ENCODE peak calls at places on chromosomes 4 and X, in five cellular contexts. F is mammary epithelial cell, N is H7, X is bronchial epithelial cell, G is GM23248. E is an unnamed sample. For H3K36me3, the result is how much of the 10 kb centered on the place peaks cover.

GRCh38 chr4:139950568-139950967 is 203.4 kb downstream of the MAML3 start:
- DNase-seq in X (no peak), G (peak), F (peak), N (no peak), E (no peak)

GRCh38 chr4:26131711-26132110 is 189.1 kb upstream of the RBPJ start:
- DNase-seq in G (no peak), N (no peak), X (no peak), F (no peak), E (no peak)

GRCh38 chr4:184041156-184041555 is 136.0 kb downstream of the STOX2 start:
- DNase-seq in F (no peak), N (no peak), X (no peak), G (no peak), E (no peak)

GRCh38 chrX:122422547-122422946 is 761.5 kb upstream of the GRIA3 start:
- DNase-seq in X (no peak), F (no peak), N (no peak), G (no peak), E (peak)

GRCh38 chr4:41505161-41505653 is 32.8 kb upstream of the LIMCH1 start:
- DNase-seq in N (no peak), X (no peak), F (no peak), G (peak), E (no peak)

GRCh38 chr4:53830511-53830910 is 233.9 kb downstream of the CHIC2 start:
- DNase-seq in F (no peak), N (no peak), G (no peak), X (no peak), E (no peak)

GRCh38 chrX:107646736-107647135 is 18.4 kb downstream of the PRPS1 start:
- DNase-seq in F (no peak), G (no peak), N (no peak), X (no peak), E (no peak)

GRCh38 chr4:102734591-102735385 is 26.0 kb downstream of the MANBA start:
- DNase-seq in N (no peak), G (peak), X (peak), F (peak), E (no peak)

GRCh38 chr4:931194-931959 is 739 bp downstream of the GAK start:
- DNase-seq in N (no peak), G (peak), X (peak), F (peak), E (no peak)

GRCh38 chr4:829761-830655 is 4.1 kb upstream of the CPLX1 start:
- DNase-seq in N (peak), F (no peak), G (no peak), X (no peak), E (no peak)

DNA sequence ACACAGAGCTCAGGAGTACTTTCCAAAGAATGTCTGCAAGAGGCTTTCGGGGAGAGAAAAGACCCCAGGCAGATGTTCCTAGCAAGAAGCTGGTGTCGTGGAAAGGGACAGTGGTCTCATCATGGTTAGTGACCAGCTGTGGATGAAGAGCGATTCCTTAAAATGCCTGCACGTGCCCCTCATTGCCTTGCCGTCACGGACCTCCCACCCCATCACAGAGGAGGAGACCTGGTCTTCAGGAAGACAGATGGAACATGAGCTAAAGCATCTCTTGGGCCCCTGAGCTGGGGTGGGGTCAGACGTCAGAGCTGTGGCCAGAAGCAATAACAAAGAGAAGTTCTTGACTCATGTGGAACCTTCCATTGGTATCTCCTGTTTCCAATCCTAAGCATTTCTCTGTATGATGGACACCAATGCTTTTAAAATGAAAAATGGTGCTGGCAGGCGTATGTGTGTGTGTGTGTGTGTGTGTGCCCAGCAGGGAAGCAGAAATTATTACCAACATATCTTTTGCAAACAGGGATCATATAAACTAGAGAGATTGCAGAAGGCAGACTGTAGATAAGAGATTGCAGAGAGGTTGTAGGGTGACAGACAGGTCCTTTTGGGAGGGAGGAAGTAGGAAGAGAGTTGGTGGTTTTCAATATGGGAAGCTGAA is 25.2 kb upstream of the ASMTL start:
- DNase-seq in N (no peak), X (no peak), F (no peak), G (no peak), E (no peak)
- H3K36me3 ChIP-seq in N (under half), X (under half), F (under half), G (under half), E (under half)

GRCh38 chr4:1945492-1945891 is 63.3 kb downstream of the NELFA start:
- DNase-seq in N (no peak), F (no peak), X (no peak), G (no peak), E (peak)
- H3K36me3 ChIP-seq in N (under half), F (under half), X (under half), G (under half), E (under half)

GRCh38 chr4:3511187-3511586 is 21.0 kb downstream of the LRPAP1 start:
- DNase-seq in X (no peak), G (no peak), N (no peak), F (no peak), E (no peak)

GRCh38 chr4:3513807-3514206 is 18.4 kb downstream of the LRPAP1 start:
- DNase-seq in F (no peak), X (no peak), G (no peak), N (no peak), E (no peak)

GRCh38 chr4:3512279-3512678 is 19.9 kb downstream of the LRPAP1 start:
- DNase-seq in F (no peak), X (no peak), N (no peak), G (no peak), E (no peak)

GRCh38 chr4:3514221-3514780 is 17.9 kb downstream of the LRPAP1 start:
- DNase-seq in G (no peak), X (no peak), F (no peak), N (no peak), E (no peak)

DNA sequence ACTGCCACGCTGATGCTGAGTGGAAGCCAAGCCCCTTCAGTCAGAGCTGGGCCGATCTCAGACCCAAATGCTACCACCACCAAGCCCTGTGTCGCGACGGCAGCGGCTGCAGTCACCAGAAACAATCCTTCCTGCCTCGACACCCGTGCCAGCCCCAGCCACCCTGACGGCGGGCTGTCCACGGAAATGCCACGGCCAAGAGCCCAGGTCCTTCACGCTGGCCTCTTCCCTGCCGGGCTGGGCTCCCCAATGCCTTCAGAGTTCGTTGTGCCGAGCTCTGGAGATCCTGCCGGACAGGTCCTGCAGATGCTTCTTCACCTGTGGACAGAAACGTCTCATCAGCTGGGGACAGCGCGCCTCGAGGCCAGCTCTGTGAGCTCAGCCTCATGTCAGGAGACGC is 19.5 kb downstream of the LRPAP1 start:
- DNase-seq in N (no peak), G (no peak), F (no peak), X (no peak), E (no peak)
- H3K36me3 ChIP-seq in N (under half), G (under half), F (under half), X (under half), E (under half)

DNA sequence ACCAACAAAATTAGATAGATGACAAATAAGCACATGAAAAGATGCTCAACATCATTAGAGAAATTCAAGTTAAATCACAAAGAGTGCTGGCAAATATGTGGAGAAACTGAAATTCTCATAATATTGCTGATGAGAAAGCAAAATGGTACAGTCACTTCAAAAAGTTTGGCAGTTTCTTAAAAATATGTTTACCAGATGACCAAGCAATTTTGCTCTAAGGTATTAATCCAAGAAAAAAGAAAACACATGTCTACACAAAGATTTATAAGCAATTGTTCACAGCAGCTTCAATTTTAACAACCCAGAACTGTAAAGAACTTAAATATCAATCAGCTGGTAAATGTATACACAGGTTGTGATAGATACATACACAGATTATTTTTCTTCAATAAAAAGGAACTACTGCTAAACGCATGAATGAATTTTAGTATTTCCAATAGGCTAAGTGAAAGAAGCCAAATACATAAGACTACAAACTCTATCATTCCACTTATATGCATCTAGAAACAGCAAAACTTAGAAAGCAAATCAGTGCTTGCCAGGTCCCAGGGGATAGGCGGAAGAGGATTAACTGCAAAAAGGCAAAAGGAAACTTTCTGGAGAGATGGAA is 11.7 kb downstream of the OTUD4 start:
- DNase-seq in N (no peak), G (no peak), F (no peak), X (no peak), E (no peak)
- H3K36me3 ChIP-seq in N (under half), G (under half), F (under half), X (under half), E (under half)

GRCh38 chr4:10105920-10106319 is 10.7 kb downstream of the WDR1 start:
- DNase-seq in G (no peak), X (no peak), F (no peak), N (no peak), E (no peak)
- H3K36me3 ChIP-seq in G (under half), X (under half), F (under half), N (under half), E (under half)

GRCh38 chr4:8235686-8236085 is 33.9 kb upstream of the HTRA3 start:
- DNase-seq in X (no peak), N (no peak), G (no peak), F (no peak), E (no peak)
- H3K36me3 ChIP-seq in X (half or more), N (under half), G (under half), F (half or more), E (under half)

E was measured in neural progenitor cell.